ENCODE peak calls at places on chromosome 10, in seven cellular contexts. H is amniotic stem cell; Y is amygdala; I is stimulated activated CD4-positive, alpha-beta T cell treated with anti-CD3 and anti-CD28 coated beads, Interleukin-2, amount 100 ng/mL, for 48 hours; J is smooth muscle cell of the brain vasculature; V is activated naive CD4-positive, alpha-beta T cell; W is AG04450. G is an unnamed sample.

GRCh38 chr10:33260403-33261239 is 73.8 kb downstream of the NRP1 start:
- DNase-seq in H (no peak), Y (no peak), I (no peak), J (no peak), V (no peak), W (no peak), G (no peak)

GRCh38 chr10:28797904-28798371 is 120.6 kb downstream of the BAMBI start:
- DNase-seq in H (no peak), Y (no peak), I (no peak), J (no peak), V (no peak), W (no peak), G (no peak)

GRCh38 chr10:119315128-119316001 is 108.0 kb downstream of the GRK5 start:
- DNase-seq in H (peak), Y (no peak), I (peak), J (peak), V (peak), W (peak), G (peak)

GRCh38 chr10:75508814-75509306 is 77.4 kb downstream of the LRMDA start:
- DNase-seq in H (no peak), Y (no peak), I (no peak), J (no peak), V (no peak), W (no peak), G (no peak)

GRCh38 chr10:10817609-10818008 is 200.1 kb upstream of the CELF2 start:
- DNase-seq in H (no peak), Y (no peak), I (no peak), J (no peak), V (no peak), W (no peak), G (no peak)

GRCh38 chr10:97230146-97230545 is 44.4 kb upstream of the SLIT1 start:
- DNase-seq in H (no peak), Y (no peak), I (no peak), J (no peak), V (no peak), W (no peak), G (no peak)

GRCh38 chr10:124256151-124256550 is 162.6 kb downstream of the OAT start:
- DNase-seq in H (no peak), Y (no peak), I (no peak), J (no peak), V (no peak), W (no peak), G (no peak)

GRCh38 chr10:112732277-112732891 is 217.7 kb upstream of the TCF7L2 start:
- DNase-seq in H (no peak), Y (no peak), I (no peak), J (no peak), V (no peak), W (no peak), G (peak)

GRCh38 chr10:79442171-79443040 is 3.0 kb downstream of the ZCCHC24 start:
- DNase-seq in H (no peak), Y (peak), I (no peak), J (no peak), V (no peak), W (no peak), G (no peak)

G was measured in adrenal gland.